ENCODE peak calls at places on chromosome 4, in four cellular contexts. W, Q, S and D are unnamed samples. For H3K36me3, the result is how much of the 10 kb centered on the place peaks cover.

GRCh38 chr4:133483600-133484246 is 334.6 kb downstream of the PCDH10 start:
- DNase-seq in S (no peak), Q (no peak), W (peak), D (no peak)

GRCh38 chr4:7348946-7349900 is 85.5 kb downstream of the PSAPL1 start:
- DNase-seq in W (no peak), S (no peak), Q (no peak), D (no peak)

GRCh38 chr4:163486321-163486720 is 8.2 kb upstream of the TMA16 start:
- DNase-seq in W (no peak), S (no peak), Q (no peak), D (no peak)

GRCh38 chr4:7025040-7025602 is 18.1 kb upstream of the TADA2B start:
- DNase-seq in W (no peak), Q (no peak), S (no peak), D (no peak)

GRCh38 chr4:15233626-15234025 is 194.2 kb upstream of the C1QTNF7 start:
- DNase-seq in S (no peak), W (no peak), Q (no peak), D (no peak)

GRCh38 chr4:156778606-156779005 is 193.0 kb downstream of the PDGFC start:
- DNase-seq in Q (no peak), S (no peak), W (no peak), D (no peak)

GRCh38 chr4:138952405-138952804 is 63.2 kb upstream of the NOCT start:
- DNase-seq in W (no peak), Q (no peak), S (no peak), D (no peak)

GRCh38 chr4:186144596-186145569 is 40.4 kb downstream of the FAM149A start:
- DNase-seq in Q (peak), W (peak), S (peak), D (peak)

GRCh38 chr4:55437356-55437796 is 41.6 kb downstream of the TMEM165 start:
- DNase-seq in W (peak), S (peak), Q (no peak), D (no peak)

GRCh38 chr4:74874785-74875367 is 58.0 kb upstream of the PARM1 start:
- DNase-seq in S (peak), W (peak), Q (no peak), D (no peak)

GRCh38 chr4:76892601-76893000 is 5.3 kb downstream of the SOWAHB start:
- DNase-seq in Q (no peak), W (no peak), S (no peak), D (no peak)

GRCh38 chr4:132642196-132642817 is 506.8 kb upstream of the PCDH10 start:
- DNase-seq in W (peak), Q (no peak), S (no peak), D (no peak)

DNA sequence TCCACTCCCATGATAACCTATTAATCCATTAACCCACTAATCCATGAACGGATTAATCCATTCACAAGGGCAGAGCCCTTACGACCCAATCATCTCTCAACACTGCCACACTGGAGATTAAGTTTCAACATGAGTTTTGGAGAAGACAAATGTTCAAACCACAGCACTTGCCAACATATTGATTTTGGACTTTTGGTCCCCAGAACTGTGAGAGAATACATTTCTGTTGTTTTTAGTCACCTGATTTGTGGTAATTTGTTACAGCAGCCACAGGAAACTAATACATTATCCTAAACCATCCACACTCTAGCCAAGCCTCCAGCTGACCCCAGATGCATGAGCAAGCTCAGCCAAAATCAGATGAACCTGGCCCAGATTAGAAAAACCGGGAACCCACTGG is 22.4 kb downstream of the SEC24D start:
- DNase-seq in S (no peak), W (no peak), Q (no peak), D (no peak)
- H3K36me3 ChIP-seq in S (under half), W (under half), Q (half or more), D (under half)

GRCh38 chr4:151529187-151529586 is 120.2 kb downstream of the FHIP1A start:
- DNase-seq in W (no peak), S (no peak), Q (no peak), D (no peak)
- TF ChIP-seq CTCF in W (peak), S (no peak), Q (no peak), D (no peak)

GRCh38 chr4:140735317-140735716 is 20.9 kb downstream of the TBC1D9 start:
- DNase-seq in Q (no peak), W (no peak), S (no peak), D (no peak)

GRCh38 chr4:140738111-140738510 is 18.1 kb downstream of the TBC1D9 start:
- DNase-seq in W (no peak), S (no peak), Q (no peak), D (no peak)

GRCh38 chr4:140732780-140733179 is 23.4 kb downstream of the TBC1D9 start:
- DNase-seq in S (no peak), Q (no peak), W (no peak), D (no peak)

GRCh38 chr4:140736669-140737343 is 19.4 kb downstream of the TBC1D9 start:
- DNase-seq in S (no peak), W (no peak), Q (no peak), D (no peak)

DNA sequence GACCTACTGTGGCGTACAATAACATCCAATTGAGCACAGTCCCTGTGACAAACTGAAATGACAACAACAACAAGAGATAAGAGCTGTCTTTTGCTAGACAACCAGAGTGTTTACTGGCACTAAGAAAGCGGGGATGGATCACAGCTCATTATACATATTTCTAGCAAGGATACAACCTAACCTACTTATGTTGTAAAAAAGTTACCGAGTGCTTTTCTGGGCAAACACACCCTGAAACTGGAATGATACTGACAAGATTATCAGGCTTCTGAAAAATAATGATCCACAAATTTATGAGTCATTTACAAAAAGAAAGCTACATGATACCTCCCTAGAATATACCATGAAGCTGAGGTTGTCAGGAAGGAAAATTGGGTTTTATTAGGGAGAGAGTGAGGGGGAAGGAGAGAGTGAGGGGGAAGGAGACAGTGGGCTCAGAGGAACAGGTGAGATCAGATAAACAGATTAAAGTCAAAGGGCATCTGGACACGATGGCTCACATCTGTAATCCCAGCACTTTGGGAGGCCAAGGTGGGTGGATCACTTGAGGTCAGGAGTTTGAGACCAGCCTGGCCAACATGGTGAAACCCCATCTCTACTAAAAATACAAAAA is 20.3 kb downstream of the TBC1D9 start:
- DNase-seq in S (no peak), Q (no peak), W (no peak), D (no peak)
- TF ChIP-seq POLR2A in S (no peak), Q (no peak), W (no peak), D (no peak)

GRCh38 chr4:1234811-1235292 is 14.1 kb downstream of the CTBP1 start:
- DNase-seq in W (no peak), S (peak), Q (peak), D (peak)
- H3K36me3 ChIP-seq in W (under half), S (under half), Q (half or more), D (under half)